ENCODE peak calls at places on chromosomes 7 and 10, in ten cellular contexts. Y is right lobe of liver; W is NAMALWA; Q is CD14-positive monocyte; B is COR-L47; H is KBM-7; J is stimulated activated CD8-positive, alpha-beta memory T cell treated with anti-CD3 and anti-CD28 coated beads, Interleukin-4, amount 100 ng/mL, for 24 hours; K is CD4-positive, alpha-beta memory T cell; R is HEK293T; X is midbrain. T is an unnamed sample.
A peak's percentile ranks its signal among the peaks of the same experiment; 100 is the strongest.

GRCh38 chr7:100539436-100540006 is 518 bp downstream of the AGFG2 start:
- DNase-seq in Y (no peak), W (no peak), Q (no peak), B (peak; percentile 24), H (peak; percentile 15), J (no peak), K (no peak), R (no peak), X (no peak), T (no peak)

GRCh38 chr10:69633673-69634635 is 3.9 kb downstream of the FAM241B start:
- DNase-seq in Y (no peak), W (no peak), Q (no peak), B (no peak), H (no peak), J (no peak), K (no peak), R (no peak), X (no peak), T (no peak)

GRCh38 chr7:49643321-49643720 is 130.1 kb upstream of the VWC2 start:
- DNase-seq in Y (no peak), W (no peak), Q (no peak), B (peak; percentile 57), H (no peak), J (no peak), K (no peak), R (no peak), X (peak; percentile 47), T (peak; percentile 58)

GRCh38 chr7:4207011-4207410 is 475.1 kb upstream of the FOXK1 start:
- DNase-seq in Y (no peak), W (no peak), Q (no peak), B (no peak), H (no peak), J (no peak), K (no peak), R (no peak), X (no peak), T (no peak)

GRCh38 chr10:131955591-131956340 is 26.0 kb downstream of the BNIP3 start:
- DNase-seq in Y (no peak), W (no peak), Q (no peak), B (no peak), H (no peak), J (no peak), K (no peak), R (no peak), X (no peak), T (no peak)

GRCh38 chr10:17435187-17435586 is 19.2 kb downstream of the ST8SIA6 start:
- DNase-seq in Y (no peak), W (no peak), Q (no peak), B (no peak), H (no peak), J (no peak), K (no peak), R (no peak), X (no peak), T (no peak)

GRCh38 chr7:38539477-38540081 is 91.6 kb downstream of the AMPH start:
- DNase-seq in Y (no peak), W (no peak), Q (no peak), B (no peak), H (no peak), J (no peak), K (no peak), R (no peak), X (no peak), T (no peak)

GRCh38 chr7:11239311-11239710 is 265.6 kb downstream of the PHF14 start:
- DNase-seq in Y (no peak), W (no peak), Q (no peak), B (no peak), H (no peak), J (no peak), K (no peak), R (no peak), X (no peak), T (no peak)

GRCh38 chr7:29239638-29240037 is 45.1 kb downstream of the CHN2 start:
- DNase-seq in Y (peak; percentile 34), W (peak; percentile 38), Q (no peak), B (no peak), H (peak; percentile 7), J (no peak), K (no peak), R (peak; percentile 35), X (no peak), T (no peak)

GRCh38 chr7:6158424-6159096 is 113.9 kb downstream of the CYTH3 start:
- DNase-seq in Y (no peak), W (no peak), Q (no peak), B (no peak), H (no peak), J (no peak), K (no peak), R (no peak), X (no peak), T (peak; percentile 53)

GRCh38 chr7:2066251-2066919 is 166.4 kb downstream of the MAD1L1 start:
- DNase-seq in Y (no peak), W (peak; percentile 32), Q (no peak), B (no peak), H (no peak), J (no peak), K (peak; percentile 31), R (no peak), X (no peak), T (no peak)

GRCh38 chr7:77320161-77320560 is 96.0 kb downstream of the GSAP start:
- DNase-seq in Y (no peak), W (no peak), Q (no peak), B (no peak), H (no peak), J (no peak), K (no peak), R (no peak), X (no peak), T (no peak)

GRCh38 chr7:28245108-28245868 is 64.7 kb upstream of the JAZF1 start:
- DNase-seq in Y (no peak), W (no peak), Q (no peak), B (no peak), H (no peak), J (no peak), K (no peak), R (no peak), X (no peak), T (no peak)

GRCh38 chr10:99660662-99661369 is 1.5 kb downstream of the ENTPD7 start:
- DNase-seq in Y (no peak), W (no peak), Q (no peak), B (no peak), H (no peak), J (no peak), K (no peak), R (no peak), X (no peak), T (no peak)

GRCh38 chr10:31121074-31121685 is 89.5 kb upstream of the ZNF438 start:
- DNase-seq in Y (no peak), W (no peak), Q (no peak), B (no peak), H (no peak), J (no peak), K (no peak), R (no peak), X (no peak), T (no peak)

GRCh38 chr7:155198901-155199845 is 98.5 kb upstream of the INSIG1 start:
- DNase-seq in Y (no peak), W (no peak), Q (no peak), B (no peak), H (no peak), J (peak; percentile 35), K (no peak), R (no peak), X (no peak), T (no peak)